ENCODE peak calls at places on chromosomes 12 and 14, in ten cellular contexts. S is kidney glomerular epithelial cell; Q is B cell; T is IMR-90; G is stimulated activated CD4-positive, alpha-beta T cell treated with anti-CD3 and anti-CD28 coated beads, Interleukin-12 subunit alpha, Interleukin-12 subunit beta, amount 100 ng/mL, for 24 hours; D is caudate nucleus; X is HFFc6; Y is OCI-LY7; E is activated gamma-delta T cell; I is GM20000. U is an unnamed sample.

GRCh38 chr14:88551094-88551870 is 3.5 kb downstream of the PTPN21 start:
- DNase-seq in Y (no peak), I (no peak), T (peak), D (peak), X (peak), Q (no peak), E (no peak), G (peak), S (peak), U (no peak)

GRCh38 chr12:4960547-4960946 is 50.8 kb downstream of the KCNA1 start:
- DNase-seq in I (peak), S (no peak), E (no peak), G (no peak), D (no peak), X (no peak), Q (no peak), T (no peak), Y (no peak), U (no peak)

GRCh38 chr12:57518920-57519757 is 1.2 kb downstream of the DDIT3 start:
- DNase-seq in G (no peak), T (peak), Y (peak), S (no peak), X (no peak), D (no peak), E (no peak), I (no peak), Q (peak), U (no peak)

GRCh38 chr14:103830511-103831270 is 16.7 kb downstream of the PPP1R13B start:
- DNase-seq in X (no peak), E (no peak), Q (no peak), Y (no peak), I (no peak), G (no peak), S (no peak), D (no peak), T (no peak), U (no peak)

GRCh38 chr12:98998697-98999299 is 353.7 kb downstream of the APAF1 start:
- DNase-seq in I (peak), Y (peak), Q (no peak), G (no peak), T (peak), S (peak), D (no peak), X (peak), E (no peak), U (peak)

GRCh38 chr12:120220838-120221575 is 20.1 kb upstream of the RPLP0 start:
- DNase-seq in G (no peak), D (no peak), Y (no peak), E (no peak), I (no peak), X (no peak), S (no peak), Q (no peak), T (no peak), U (no peak)

GRCh38 chr14:71214241-71214640 is 307.0 kb downstream of the PCNX1 start:
- DNase-seq in G (no peak), I (no peak), D (no peak), X (no peak), Y (no peak), S (peak), Q (no peak), T (no peak), E (no peak), U (no peak)

GRCh38 chr14:69043007-69043444 is 63.9 kb upstream of the ACTN1 start:
- DNase-seq in X (no peak), G (no peak), Q (no peak), I (no peak), E (no peak), T (no peak), D (no peak), Y (no peak), S (no peak), U (peak)

GRCh38 chr12:78038986-78039385 is 208.3 kb downstream of the NAV3 start:
- DNase-seq in I (no peak), E (no peak), S (no peak), D (no peak), X (no peak), Y (no peak), G (no peak), Q (no peak), T (peak), U (no peak)

GRCh38 chr12:92470608-92471021 is 232.2 kb upstream of the PLEKHG7 start:
- DNase-seq in T (peak), Y (peak), I (no peak), X (no peak), D (no peak), Q (peak), G (peak), S (no peak), E (no peak), U (no peak)